ENCODE peak calls at places on chromosomes 16 and 17, in ten cellular contexts. One of them, this sample, is unnamed.

GRCh38 chr16:56807011-56807675 is 57.9 kb upstream of the SLC12A3 start:
- DNase-seq in lower leg skin: no peak
- DNase-seq in CD4-positive, alpha-beta T cell: no peak
- DNase-seq in NCI-H510A treated with DMSO at 0.1 percent for 48 hours: no peak
- DNase-seq in amniotic stem cell: peak
- DNase-seq in NCI-H1436: no peak
- DNase-seq in anterior cingulate cortex: no peak
- DNase-seq in activated CD4-positive, alpha-beta T cell treated with anti-CD3 and anti-CD28 coated beads for 36 hours: no peak
- DNase-seq in GDM1: no peak
- DNase-seq in NCI-H1092: no peak
- DNase-seq in this sample: no peak

GRCh38 chr17:35006961-35007360 is 26.6 kb downstream of the LIG3 start:
- DNase-seq in anterior cingulate cortex: no peak
- DNase-seq in CD4-positive, alpha-beta T cell: no peak
- DNase-seq in activated CD4-positive, alpha-beta T cell treated with anti-CD3 and anti-CD28 coated beads for 36 hours: no peak
- DNase-seq in NCI-H510A treated with DMSO at 0.1 percent for 48 hours: no peak
- DNase-seq in amniotic stem cell: no peak
- DNase-seq in NCI-H1092: no peak
- DNase-seq in NCI-H1436: no peak
- DNase-seq in lower leg skin: no peak
- DNase-seq in GDM1: no peak
- DNase-seq in this sample: no peak

GRCh38 chr16:8632675-8633182 is 11.2 kb downstream of the METTL22 start:
- DNase-seq in amniotic stem cell: no peak
- DNase-seq in NCI-H1092: no peak
- DNase-seq in NCI-H510A treated with DMSO at 0.1 percent for 48 hours: no peak
- DNase-seq in anterior cingulate cortex: no peak
- DNase-seq in CD4-positive, alpha-beta T cell: no peak
- DNase-seq in activated CD4-positive, alpha-beta T cell treated with anti-CD3 and anti-CD28 coated beads for 36 hours: no peak
- DNase-seq in NCI-H1436: no peak
- DNase-seq in GDM1: peak
- DNase-seq in lower leg skin: peak
- DNase-seq in this sample: no peak

GRCh38 chr16:46746821-46747776 is 1.0 kb downstream of the MYLK3 start:
- DNase-seq in amniotic stem cell: no peak
- DNase-seq in CD4-positive, alpha-beta T cell: no peak
- DNase-seq in NCI-H1436: no peak
- DNase-seq in NCI-H1092: no peak
- DNase-seq in lower leg skin: no peak
- DNase-seq in activated CD4-positive, alpha-beta T cell treated with anti-CD3 and anti-CD28 coated beads for 36 hours: no peak
- DNase-seq in NCI-H510A treated with DMSO at 0.1 percent for 48 hours: no peak
- DNase-seq in anterior cingulate cortex: no peak
- DNase-seq in GDM1: no peak
- DNase-seq in this sample: no peak

GRCh38 chr17:1201132-1201702 is 21.4 kb upstream of the ABR start:
- DNase-seq in NCI-H1092: no peak
- DNase-seq in lower leg skin: no peak
- DNase-seq in anterior cingulate cortex: no peak
- DNase-seq in NCI-H1436: no peak
- DNase-seq in GDM1: no peak
- DNase-seq in NCI-H510A treated with DMSO at 0.1 percent for 48 hours: no peak
- DNase-seq in amniotic stem cell: no peak
- DNase-seq in CD4-positive, alpha-beta T cell: peak
- DNase-seq in activated CD4-positive, alpha-beta T cell treated with anti-CD3 and anti-CD28 coated beads for 36 hours: peak
- DNase-seq in this sample: peak

GRCh38 chr17:78038748-78039288 is 80.3 kb downstream of the TNRC6C start:
- DNase-seq in NCI-H1436: no peak
- DNase-seq in NCI-H510A treated with DMSO at 0.1 percent for 48 hours: peak
- DNase-seq in GDM1: no peak
- DNase-seq in amniotic stem cell: no peak
- DNase-seq in lower leg skin: no peak
- DNase-seq in CD4-positive, alpha-beta T cell: no peak
- DNase-seq in NCI-H1092: no peak
- DNase-seq in activated CD4-positive, alpha-beta T cell treated with anti-CD3 and anti-CD28 coated beads for 36 hours: no peak
- DNase-seq in anterior cingulate cortex: no peak
- DNase-seq in this sample: no peak

GRCh38 chr17:64499805-64500486 is 3.1 kb upstream of the POLG2 start:
- DNase-seq in NCI-H1436: no peak
- DNase-seq in anterior cingulate cortex: no peak
- DNase-seq in amniotic stem cell: no peak
- DNase-seq in NCI-H1092: no peak
- DNase-seq in NCI-H510A treated with DMSO at 0.1 percent for 48 hours: peak
- DNase-seq in lower leg skin: no peak
- DNase-seq in activated CD4-positive, alpha-beta T cell treated with anti-CD3 and anti-CD28 coated beads for 36 hours: no peak
- DNase-seq in GDM1: no peak
- DNase-seq in CD4-positive, alpha-beta T cell: no peak
- DNase-seq in this sample: no peak

GRCh38 chr16:1596516-1596915 is 15.4 kb downstream of the IFT140 start:
- DNase-seq in CD4-positive, alpha-beta T cell: no peak
- DNase-seq in NCI-H1436: no peak
- DNase-seq in NCI-H1092: no peak
- DNase-seq in lower leg skin: no peak
- DNase-seq in GDM1: no peak
- DNase-seq in amniotic stem cell: no peak
- DNase-seq in anterior cingulate cortex: no peak
- DNase-seq in activated CD4-positive, alpha-beta T cell treated with anti-CD3 and anti-CD28 coated beads for 36 hours: no peak
- DNase-seq in NCI-H510A treated with DMSO at 0.1 percent for 48 hours: no peak
- DNase-seq in this sample: no peak

GRCh38 chr17:43611230-43611969 is 50.3 kb downstream of the MEOX1 start:
- DNase-seq in NCI-H1436: no peak
- DNase-seq in amniotic stem cell: no peak
- DNase-seq in activated CD4-positive, alpha-beta T cell treated with anti-CD3 and anti-CD28 coated beads for 36 hours: no peak
- DNase-seq in lower leg skin: no peak
- DNase-seq in CD4-positive, alpha-beta T cell: no peak
- DNase-seq in GDM1: no peak
- DNase-seq in NCI-H510A treated with DMSO at 0.1 percent for 48 hours: no peak
- DNase-seq in anterior cingulate cortex: no peak
- DNase-seq in NCI-H1092: no peak
- DNase-seq in this sample: no peak

GRCh38 chr16:86466695-86467406 is 43.5 kb upstream of the FOXF1 start:
- DNase-seq in GDM1: no peak
- DNase-seq in CD4-positive, alpha-beta T cell: no peak
- DNase-seq in anterior cingulate cortex: no peak
- DNase-seq in activated CD4-positive, alpha-beta T cell treated with anti-CD3 and anti-CD28 coated beads for 36 hours: no peak
- DNase-seq in NCI-H1092: no peak
- DNase-seq in NCI-H510A treated with DMSO at 0.1 percent for 48 hours: no peak
- DNase-seq in amniotic stem cell: no peak
- DNase-seq in lower leg skin: no peak
- DNase-seq in NCI-H1436: no peak
- DNase-seq in this sample: no peak

GRCh38 chr17:74305865-74306654 is 20.0 kb upstream of the KIF19 start:
- DNase-seq in GDM1: peak
- DNase-seq in lower leg skin: no peak
- DNase-seq in anterior cingulate cortex: no peak
- DNase-seq in amniotic stem cell: no peak
- DNase-seq in NCI-H1092: peak
- DNase-seq in NCI-H510A treated with DMSO at 0.1 percent for 48 hours: peak
- DNase-seq in CD4-positive, alpha-beta T cell: no peak
- DNase-seq in activated CD4-positive, alpha-beta T cell treated with anti-CD3 and anti-CD28 coated beads for 36 hours: no peak
- DNase-seq in NCI-H1436: peak
- DNase-seq in this sample: no peak

GRCh38 chr17:2337152-2337810 is at the start of gene SGSM2:
- DNase-seq in NCI-H1092: peak
- DNase-seq in amniotic stem cell: peak
- DNase-seq in lower leg skin: no peak
- DNase-seq in CD4-positive, alpha-beta T cell: peak
- DNase-seq in activated CD4-positive, alpha-beta T cell treated with anti-CD3 and anti-CD28 coated beads for 36 hours: peak
- DNase-seq in NCI-H1436: peak
- DNase-seq in NCI-H510A treated with DMSO at 0.1 percent for 48 hours: peak
- DNase-seq in anterior cingulate cortex: peak
- DNase-seq in GDM1: peak
- DNase-seq in this sample: peak

GRCh38 chr16:57675752-57676623 is 7.9 kb downstream of the ADGRG3 start:
- DNase-seq in activated CD4-positive, alpha-beta T cell treated with anti-CD3 and anti-CD28 coated beads for 36 hours: no peak
- DNase-seq in NCI-H1092: no peak
- DNase-seq in NCI-H510A treated with DMSO at 0.1 percent for 48 hours: no peak
- DNase-seq in CD4-positive, alpha-beta T cell: no peak
- DNase-seq in lower leg skin: no peak
- DNase-seq in GDM1: no peak
- DNase-seq in amniotic stem cell: no peak
- DNase-seq in NCI-H1436: no peak
- DNase-seq in anterior cingulate cortex: no peak
- DNase-seq in this sample: no peak

GRCh38 chr16:72856797-72857196 is 191.1 kb downstream of the ZFHX3 start:
- DNase-seq in NCI-H1436: no peak
- DNase-seq in NCI-H1092: peak
- DNase-seq in CD4-positive, alpha-beta T cell: no peak
- DNase-seq in amniotic stem cell: no peak
- DNase-seq in activated CD4-positive, alpha-beta T cell treated with anti-CD3 and anti-CD28 coated beads for 36 hours: peak
- DNase-seq in anterior cingulate cortex: no peak
- DNase-seq in lower leg skin: no peak
- DNase-seq in NCI-H510A treated with DMSO at 0.1 percent for 48 hours: no peak
- DNase-seq in GDM1: no peak
- DNase-seq in this sample: no peak

GRCh38 chr17:82127704-82128103 is 29.7 kb upstream of the FASN start:
- DNase-seq in NCI-H510A treated with DMSO at 0.1 percent for 48 hours: no peak
- DNase-seq in activated CD4-positive, alpha-beta T cell treated with anti-CD3 and anti-CD28 coated beads for 36 hours: peak
- DNase-seq in NCI-H1092: no peak
- DNase-seq in anterior cingulate cortex: no peak
- DNase-seq in GDM1: no peak
- DNase-seq in amniotic stem cell: no peak
- DNase-seq in CD4-positive, alpha-beta T cell: no peak
- DNase-seq in NCI-H1436: no peak
- DNase-seq in lower leg skin: no peak
- DNase-seq in this sample: no peak

GRCh38 chr17:64133546-64134215 is 3.7 kb upstream of the ERN1 start:
- DNase-seq in NCI-H1092: peak
- DNase-seq in anterior cingulate cortex: no peak
- DNase-seq in NCI-H510A treated with DMSO at 0.1 percent for 48 hours: peak
- DNase-seq in CD4-positive, alpha-beta T cell: no peak
- DNase-seq in lower leg skin: no peak
- DNase-seq in activated CD4-positive, alpha-beta T cell treated with anti-CD3 and anti-CD28 coated beads for 36 hours: peak
- DNase-seq in GDM1: peak
- DNase-seq in NCI-H1436: peak
- DNase-seq in amniotic stem cell: peak
- DNase-seq in this sample: no peak

GRCh38 chr16:11238272-11239202 is 17.5 kb downstream of the SOCS1 start:
- DNase-seq in NCI-H510A treated with DMSO at 0.1 percent for 48 hours: no peak
- DNase-seq in anterior cingulate cortex: no peak
- DNase-seq in lower leg skin: no peak
- DNase-seq in activated CD4-positive, alpha-beta T cell treated with anti-CD3 and anti-CD28 coated beads for 36 hours: no peak
- DNase-seq in GDM1: no peak
- DNase-seq in amniotic stem cell: no peak
- DNase-seq in CD4-positive, alpha-beta T cell: no peak
- DNase-seq in NCI-H1436: no peak
- DNase-seq in NCI-H1092: no peak
- DNase-seq in this sample: no peak

GRCh38 chr17:75588546-75589016 is 981 bp downstream of the MYO15B start:
- DNase-seq in anterior cingulate cortex: no peak
- DNase-seq in NCI-H1436: peak
- DNase-seq in CD4-positive, alpha-beta T cell: no peak
- DNase-seq in NCI-H1092: no peak
- DNase-seq in amniotic stem cell: no peak
- DNase-seq in activated CD4-positive, alpha-beta T cell treated with anti-CD3 and anti-CD28 coated beads for 36 hours: no peak
- DNase-seq in NCI-H510A treated with DMSO at 0.1 percent for 48 hours: no peak
- DNase-seq in lower leg skin: peak
- DNase-seq in GDM1: no peak
- DNase-seq in this sample: no peak

GRCh38 chr16:73725147-73725546 is 571.5 kb upstream of the PSMD7 start:
- DNase-seq in NCI-H510A treated with DMSO at 0.1 percent for 48 hours: no peak
- DNase-seq in lower leg skin: no peak
- DNase-seq in anterior cingulate cortex: no peak
- DNase-seq in activated CD4-positive, alpha-beta T cell treated with anti-CD3 and anti-CD28 coated beads for 36 hours: no peak
- DNase-seq in amniotic stem cell: no peak
- DNase-seq in NCI-H1092: no peak
- DNase-seq in NCI-H1436: no peak
- DNase-seq in CD4-positive, alpha-beta T cell: no peak
- DNase-seq in GDM1: no peak
- DNase-seq in this sample: no peak